ENCODE peak calls at places on chromosomes 3 and 15, in ten cellular contexts. T is cardiac muscle cell, Q is body of pancreas, J is testis, V is heart right ventricle, I is IMR-90, O is PC-3, Y is fibroblast of mammary gland, A is mucosa of descending colon, R is psoas muscle. F is an unnamed sample.

GRCh38 chr15:93173369-93173768 is 84.4 kb upstream of the RGMA start:
- DNase-seq in O (peak; percentile 63), V (no peak), A (no peak), Q (no peak), I (no peak), J (no peak), T (peak; percentile 49), Y (peak; percentile 60), R (no peak), F (peak; percentile 66)

GRCh38 chr3:143450656-143451055 is 331.1 kb downstream of the CHST2 start:
- DNase-seq in O (no peak), Q (no peak), A (no peak), V (no peak), T (no peak), J (no peak), I (no peak), R (no peak), Y (no peak), F (no peak)

GRCh38 chr3:113659996-113660395 is 36.4 kb downstream of the USF3 start:
- DNase-seq in V (no peak), T (no peak), Y (no peak), A (no peak), I (no peak), J (no peak), Q (no peak), O (no peak), R (no peak), F (no peak)

GRCh38 chr15:50825946-50826345 is 60.4 kb upstream of the SPPL2A start:
- DNase-seq in Y (no peak), T (no peak), R (no peak), J (no peak), Q (no peak), A (no peak), V (no peak), I (no peak), O (no peak), F (no peak)

GRCh38 chr3:98791341-98792325 is 28.5 kb downstream of the ST3GAL6 start:
- DNase-seq in A (no peak), J (no peak), Q (no peak), Y (peak; percentile 45), I (peak; percentile 40), V (no peak), T (peak; percentile 36), O (no peak), R (no peak), F (no peak)

GRCh38 chr3:169028716-169029115 is 634.8 kb downstream of the MECOM start:
- DNase-seq in T (no peak), R (no peak), O (peak; percentile 86), J (no peak), Q (no peak), Y (peak; percentile 28), I (no peak), A (no peak), V (no peak), F (no peak)

GRCh38 chr3:15443826-15444524 is 16.6 kb downstream of the EAF1 start:
- DNase-seq in Y (peak; percentile 16), T (peak; percentile 87), O (no peak), R (no peak), Q (no peak), A (no peak), I (peak; percentile 25), J (peak; percentile 6), V (no peak), F (peak; percentile 50)

GRCh38 chr3:126476166-126476975 is 680 bp upstream of the ZXDC start:
- DNase-seq in R (no peak), A (peak; percentile 37), V (peak; percentile 55), Y (peak; percentile 27), Q (peak; percentile 75), I (peak; percentile 25), O (peak; percentile 26), J (no peak), T (peak; percentile 56), F (no peak)

GRCh38 chr3:119297169-119297568 is 3.0 kb downstream of the ARHGAP31 start:
- DNase-seq in T (peak; percentile 68), O (peak; percentile 27), J (no peak), A (no peak), V (peak; percentile 55), R (peak; percentile 41), I (peak; percentile 71), Q (no peak), Y (peak; percentile 44), F (no peak)

GRCh38 chr15:50150851-50151250 is 31.1 kb upstream of the SLC27A2 start:
- DNase-seq in Q (no peak), J (no peak), I (no peak), T (no peak), V (no peak), A (no peak), Y (no peak), O (no peak), R (no peak), F (no peak)

GRCh38 chr15:77568014-77568959 is 64.4 kb downstream of the LINGO1 start:
- DNase-seq in R (no peak), A (no peak), V (no peak), Y (no peak), O (no peak), I (no peak), Q (no peak), J (no peak), T (peak; percentile 32), F (no peak)

GRCh38 chr15:85689729-85690128 is 105.0 kb downstream of the KLHL25 start:
- DNase-seq in Q (no peak), T (peak; percentile 82), Y (peak; percentile 72), I (peak; percentile 72), J (peak; percentile 75), R (no peak), V (no peak), O (no peak), A (peak; percentile 44), F (no peak)

GRCh38 chr3:46989146-46989810 is 9.8 kb downstream of the NBEAL2 start:
- DNase-seq in Y (no peak), R (no peak), J (no peak), T (no peak), Q (no peak), V (peak; percentile 13), O (no peak), A (no peak), I (no peak), F (no peak)

GRCh38 chr15:84915011-84915958 is 30.8 kb downstream of the SLC28A1 start:
- DNase-seq in J (peak; percentile 78), T (peak; percentile 78), R (peak; percentile 79), Y (peak; percentile 87), A (no peak), Q (peak; percentile 67), O (peak; percentile 91), I (peak; percentile 86), V (peak; percentile 75), F (peak; percentile 65)

GRCh38 chr3:158644345-158644908 is at the start of gene GFM1:
- DNase-seq in I (peak; percentile 94), A (peak; percentile 90), Q (peak; percentile 92), Y (peak; percentile 95), T (peak; percentile 97), J (peak; percentile 98), O (peak; percentile 90), V (peak; percentile 88), R (peak; percentile 93), F (peak; percentile 89)

DNA sequence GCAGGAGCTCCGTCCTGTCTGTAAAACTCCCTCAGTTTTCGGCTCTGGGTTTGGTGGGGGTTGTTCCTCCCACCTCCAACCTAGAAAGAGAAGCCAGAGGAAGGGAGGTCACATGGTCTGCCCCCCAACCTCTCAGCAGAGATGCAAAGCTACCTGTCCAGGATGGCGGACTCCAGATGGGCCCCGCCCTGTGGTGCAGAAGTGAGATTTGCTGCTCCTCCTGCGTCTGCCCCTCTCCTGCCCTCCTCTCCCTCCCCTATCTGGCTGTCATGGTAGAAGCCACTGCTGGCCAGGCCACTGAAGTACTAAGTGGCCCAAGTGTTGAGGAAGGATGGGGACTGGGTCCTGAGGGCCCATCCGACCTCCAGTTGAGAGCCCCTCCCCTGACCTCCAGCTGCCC is 2.1 kb upstream of the SEMA3B start:
- DNase-seq in V (no peak), R (no peak), O (no peak), T (no peak), I (no peak), A (peak; percentile 60), Q (no peak), Y (no peak), J (no peak), F (no peak)
- H3K4me3 ChIP-seq in V (peak overlapping the region; percentile 68), R (peak overlapping the region; percentile 72), O (no peak overlapping the region), T (peak overlapping the region; percentile 11), I (peak overlapping the region; percentile 53), A (peak overlapping the region; percentile 7), Q (no peak overlapping the region), Y (peak overlapping the region; percentile 37), J (peak overlapping the region; percentile 26), F (peak overlapping the region; percentile 36)

DNA sequence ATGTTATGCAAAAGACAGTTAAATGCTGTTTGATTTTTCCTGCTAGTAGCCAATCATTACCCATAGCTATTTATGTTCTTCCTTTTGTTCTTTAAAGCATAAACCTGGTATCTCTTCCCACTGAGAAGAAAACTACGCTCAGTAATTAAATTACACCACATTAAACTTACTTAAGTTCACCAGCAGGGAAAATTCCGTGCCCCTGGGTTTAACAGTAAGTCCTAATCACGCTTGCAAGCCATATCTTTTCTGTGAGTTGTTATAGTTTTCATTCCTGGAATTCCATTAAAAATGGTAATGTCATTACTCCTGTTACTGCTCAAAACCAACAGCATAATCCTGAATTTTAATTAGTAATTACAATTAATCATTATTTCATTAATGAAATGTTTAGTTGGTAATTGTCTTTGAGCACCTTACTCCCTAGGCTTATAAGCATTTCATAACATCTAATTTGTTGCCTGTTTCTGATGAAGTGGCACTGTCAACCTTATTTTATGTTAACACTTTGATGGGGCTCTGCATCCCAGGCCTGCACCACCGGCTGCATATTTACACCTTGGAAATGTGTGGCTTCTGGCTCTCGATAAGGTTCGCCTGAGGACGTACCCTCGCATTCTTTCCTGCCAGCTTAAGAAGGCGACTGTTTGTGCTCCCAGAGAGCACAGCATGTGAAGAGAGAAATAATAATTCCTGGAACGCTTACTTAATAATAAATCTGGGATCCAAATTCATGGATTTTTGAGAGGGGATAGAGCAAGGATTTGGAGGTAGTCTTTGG is 763.1 kb upstream of the CFAP20DC start:
- DNase-seq in Q (no peak), V (no peak), T (peak; percentile 36), Y (no peak), R (no peak), I (peak; percentile 53), A (no peak), J (no peak), O (no peak), F (no peak)
- TF ChIP-seq CTCF in Q (no peak), V (no peak), T (no peak), Y (no peak), R (no peak), I (peak; percentile 9), A (no peak), J (no peak), O (no peak), F (no peak)

GRCh38 chr3:58537412-58538301 is 667 bp upstream of the ACOX2 start:
- DNase-seq in A (no peak), O (no peak), Q (peak; percentile 56), V (no peak), I (no peak), T (no peak), R (no peak), Y (peak; percentile 20), J (no peak), F (no peak)
- H3K4me3 ChIP-seq in A (no peak overlapping the region), O (no peak overlapping the region), Q (no peak overlapping the region), V (peak overlapping the region; percentile 60), I (no peak overlapping the region), T (no peak overlapping the region), R (peak overlapping the region; percentile 59), Y (no peak overlapping the region), J (no peak overlapping the region), F (no peak overlapping the region)

DNA sequence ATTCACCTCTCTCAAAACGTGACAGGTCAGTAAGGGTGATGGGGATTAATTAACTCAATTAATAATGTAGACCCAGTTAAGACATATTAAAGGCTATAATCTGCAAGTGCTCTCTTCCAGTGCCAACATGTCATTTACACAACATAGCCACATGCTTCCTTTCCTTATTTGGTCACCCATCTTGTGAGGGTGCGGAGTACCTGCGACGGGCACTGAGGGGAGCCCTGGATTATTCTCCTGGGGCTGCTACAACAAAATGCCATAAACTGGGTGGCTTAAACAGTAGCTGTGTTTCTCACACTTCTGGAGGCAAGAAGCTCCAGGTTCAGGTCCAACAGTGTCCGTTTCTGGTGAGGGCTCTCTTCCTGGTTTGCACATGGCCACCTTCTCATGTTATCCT is 157.4 kb upstream of the LRTM1 start:
- DNase-seq in Y (no peak), T (no peak), I (no peak), Q (no peak), R (no peak), O (no peak), J (no peak), V (no peak), A (no peak), F (no peak)
- TF ChIP-seq CTCF in Y (no peak), T (no peak), I (no peak), Q (no peak), R (no peak), O (no peak), J (no peak), V (no peak), A (no peak), F (no peak)

F was measured in astrocyte of the cerebellum.